ENCODE peak calls at places on chromosomes 5 and 9, in four cellular contexts. B is activated CD4-positive, alpha-beta T cell treated with anti-CD3 and anti-CD28 coated beads, Interleukin-2, amount 50 U/mL, for 1 hour; I is stimulated activated CD8-positive, alpha-beta memory T cell treated with anti-CD3 and anti-CD28 coated beads, Interleukin-4, amount 100 ng/mL, for 24 hours; D is posterior vena cava. C is an unnamed sample.
A peak's percentile ranks its signal among the peaks of the same experiment; 100 is the strongest.

GRCh38 chr9:111957856-111958631 is 61.4 kb downstream of the UGCG start:
- DNase-seq in B (no peak), D (no peak), I (no peak), C (peak; percentile 9)

GRCh38 chr9:127936347-127936852 is 1.3 kb downstream of the DPM2 start:
- DNase-seq in D (no peak), I (no peak), B (no peak), C (no peak)

GRCh38 chr5:90915393-90915792 is 356.8 kb downstream of the ADGRV1 start:
- DNase-seq in D (no peak), I (no peak), B (no peak), C (no peak)

GRCh38 chr5:96433066-96433447 is at the start of gene PCSK1:
- DNase-seq in B (no peak), D (no peak), I (no peak), C (no peak)

GRCh38 chr5:57181151-57181550 is 7.3 kb downstream of the GPBP1 start:
- DNase-seq in I (no peak), B (no peak), D (no peak), C (no peak)

GRCh38 chr5:64229163-64229774 is 63.6 kb downstream of the RNF180 start:
- DNase-seq in I (no peak), B (no peak), D (no peak), C (no peak)

GRCh38 chr5:55750063-55750462 is 12.2 kb downstream of the DDX4 start:
- DNase-seq in D (no peak), I (no peak), B (no peak), C (no peak)

GRCh38 chr9:68827833-68828744 is 123.0 kb downstream of the PIP5K1B start:
- DNase-seq in B (no peak), I (no peak), D (no peak), C (no peak)

GRCh38 chr9:93820667-93821306 is 134.4 kb downstream of the BARX1 start:
- DNase-seq in B (no peak), D (no peak), I (no peak), C (no peak)

GRCh38 chr5:24606974-24607373 is 37.8 kb downstream of the CDH10 start:
- DNase-seq in D (no peak), B (no peak), I (no peak), C (no peak)

GRCh38 chr9:31032206-31032605 is 1352.2 kb upstream of the ACO1 start:
- DNase-seq in I (no peak), D (no peak), B (no peak), C (no peak)

GRCh38 chr5:523658-524441 is 399 bp downstream of the SLC9A3 start:
- DNase-seq in B (no peak), I (no peak), D (no peak), C (no peak)

GRCh38 chr9:69945671-69946141 is 97.9 kb upstream of the MAMDC2 start:
- DNase-seq in I (no peak), D (peak; percentile 87), B (no peak), C (no peak)

GRCh38 chr9:106846847-106847246 is 16.1 kb upstream of the ZNF462 start:
- DNase-seq in B (no peak), D (no peak), I (no peak), C (no peak)

GRCh38 chr9:70121818-70122436 is 78.3 kb downstream of the MAMDC2 start:
- DNase-seq in I (no peak), B (no peak), D (no peak), C (no peak)

GRCh38 chr5:176793343-176793699 is 17.0 kb upstream of the UNC5A start:
- DNase-seq in I (no peak), D (no peak), B (no peak), C (no peak)

GRCh38 chr5:73093943-73094342 is 26.4 kb upstream of the TMEM171 start:
- DNase-seq in B (no peak), D (no peak), I (no peak), C (no peak)

GRCh38 chr9:88370346-88370745 is 17.9 kb upstream of the SPIN1 start:
- DNase-seq in D (no peak), I (no peak), B (no peak), C (no peak)

GRCh38 chr9:93567271-93567959 is 9.0 kb upstream of the PHF2 start:
- DNase-seq in I (no peak), B (no peak), D (peak; percentile 75), C (no peak)

GRCh38 chr5:107464876-107465275 is 205.9 kb downstream of the EFNA5 start:
- DNase-seq in D (no peak), I (no peak), B (no peak), C (no peak)

GRCh38 chr5:174535691-174536090 is 188.7 kb upstream of the MSX2 start:
- DNase-seq in D (no peak), I (no peak), B (no peak), C (no peak)

GRCh38 chr9:84229186-84229585 is 111.4 kb downstream of the SLC28A3 start:
- DNase-seq in I (no peak), D (no peak), B (no peak), C (no peak)

GRCh38 chr9:93460689-93461413 is 7.5 kb upstream of the FAM120AOS start:
- DNase-seq in B (no peak), I (no peak), D (no peak), C (no peak)

GRCh38 chr5:1537166-1538154 is 13.7 kb upstream of the LPCAT1 start:
- DNase-seq in I (no peak), B (no peak), D (peak; percentile 26), C (no peak)

GRCh38 chr5:79173626-79174025 is 62.0 kb downstream of the BHMT start:
- DNase-seq in I (no peak), D (no peak), B (no peak), C (no peak)